ENCODE peak calls at places on chromosomes 11 and 22, in eight cellular contexts. Z is psoas muscle, P is pancreas, V is epithelial cell of esophagus, H is cardiac muscle cell, U is testis, X is mesothelial cell of epicardium, N is H1. T is an unnamed sample.

GRCh38 chr11:693887-694562 is 997 bp downstream of the DEAF1 start:
- DNase-seq in Z (no peak), P (peak), V (no peak), H (no peak), U (no peak), X (no peak), N (no peak), T (no peak)

GRCh38 chr11:86802146-86802545 is 1.8 kb downstream of the PRSS23 start:
- DNase-seq in Z (no peak), P (no peak), V (peak), H (no peak), U (no peak), X (no peak), N (no peak), T (peak)

GRCh38 chr11:118060081-118060661 is 16.7 kb upstream of the TMPRSS4 start:
- DNase-seq in Z (no peak), P (no peak), V (no peak), H (no peak), U (no peak), X (no peak), N (no peak), T (no peak)

GRCh38 chr11:100240051-100240450 is 447.0 kb upstream of the ARHGAP42 start:
- DNase-seq in Z (no peak), P (no peak), V (no peak), H (no peak), U (no peak), X (no peak), N (no peak), T (no peak)

GRCh38 chr11:21975242-21975641 is 217.6 kb upstream of the ANO5 start:
- DNase-seq in Z (no peak), P (no peak), V (no peak), H (no peak), U (no peak), X (no peak), N (no peak), T (no peak)

GRCh38 chr11:111582163-111582562 is 20.1 kb upstream of the SIK2 start:
- DNase-seq in Z (no peak), P (no peak), V (no peak), H (no peak), U (no peak), X (no peak), N (no peak), T (no peak)

GRCh38 chr11:120511804-120512726 is 517 bp downstream of the GRIK4 start:
- DNase-seq in Z (no peak), P (no peak), V (no peak), H (no peak), U (no peak), X (no peak), N (no peak), T (no peak)

GRCh38 chr11:133927690-133928627 is 28.8 kb downstream of the IGSF9B start:
- DNase-seq in Z (peak), P (peak), V (peak), H (peak), U (peak), X (no peak), N (peak), T (peak)

GRCh38 chr22:26194313-26194712 is 25.1 kb downstream of the SEZ6L start:
- DNase-seq in Z (no peak), P (no peak), V (no peak), H (no peak), U (no peak), X (no peak), N (no peak), T (no peak)

GRCh38 chr11:13335319-13335718 is 57.7 kb downstream of the BMAL1 start:
- DNase-seq in Z (peak), P (peak), V (peak), H (peak), U (peak), X (no peak), N (peak), T (peak)

GRCh38 chr11:48170176-48170839 is 46.3 kb upstream of the OR4B1 start:
- DNase-seq in Z (no peak), P (no peak), V (no peak), H (peak), U (no peak), X (no peak), N (no peak), T (no peak)

GRCh38 chr11:111335596-111335995 is 37.2 kb downstream of the POU2AF3 start:
- DNase-seq in Z (no peak), P (no peak), V (no peak), H (no peak), U (no peak), X (no peak), N (no peak), T (peak)

GRCh38 chr11:69655479-69656394 is 14.8 kb downstream of the CCND1 start:
- DNase-seq in Z (no peak), P (no peak), V (no peak), H (no peak), U (no peak), X (peak), N (peak), T (no peak)

GRCh38 chr11:113045146-113045545 is 83.9 kb downstream of the NCAM1 start:
- DNase-seq in Z (no peak), P (no peak), V (no peak), H (no peak), U (no peak), X (no peak), N (no peak), T (no peak)

GRCh38 chr22:30196141-30196866 is 50.3 kb downstream of the LIF start:
- DNase-seq in Z (peak), P (peak), V (peak), H (peak), U (peak), X (peak), N (peak), T (peak)

GRCh38 chr11:33557201-33557600 is 143.4 kb downstream of the C11orf91 start:
- DNase-seq in Z (no peak), P (no peak), V (peak), H (peak), U (no peak), X (no peak), N (no peak), T (peak)

GRCh38 chr11:13701506-13701905 is 33.0 kb downstream of the FAR1 start:
- DNase-seq in Z (no peak), P (no peak), V (no peak), H (no peak), U (no peak), X (no peak), N (no peak), T (no peak)

GRCh38 chr11:65663634-65664200 is 1.0 kb upstream of the RELA start:
- DNase-seq in Z (peak), P (no peak), V (peak), H (peak), U (peak), X (no peak), N (no peak), T (peak)

GRCh38 chr11:65661599-65662246 is 993 bp downstream of the RELA start:
- DNase-seq in Z (no peak), P (no peak), V (no peak), H (no peak), U (no peak), X (no peak), N (no peak), T (no peak)

GRCh38 chr11:65660038-65660437 is 2.7 kb downstream of the RELA start:
- DNase-seq in Z (no peak), P (no peak), V (no peak), H (no peak), U (no peak), X (no peak), N (no peak), T (no peak)

GRCh38 chr11:65662802-65663633 is at the start of gene RELA:
- DNase-seq in Z (peak), P (peak), V (peak), H (peak), U (peak), X (peak), N (peak), T (peak)

DNA sequence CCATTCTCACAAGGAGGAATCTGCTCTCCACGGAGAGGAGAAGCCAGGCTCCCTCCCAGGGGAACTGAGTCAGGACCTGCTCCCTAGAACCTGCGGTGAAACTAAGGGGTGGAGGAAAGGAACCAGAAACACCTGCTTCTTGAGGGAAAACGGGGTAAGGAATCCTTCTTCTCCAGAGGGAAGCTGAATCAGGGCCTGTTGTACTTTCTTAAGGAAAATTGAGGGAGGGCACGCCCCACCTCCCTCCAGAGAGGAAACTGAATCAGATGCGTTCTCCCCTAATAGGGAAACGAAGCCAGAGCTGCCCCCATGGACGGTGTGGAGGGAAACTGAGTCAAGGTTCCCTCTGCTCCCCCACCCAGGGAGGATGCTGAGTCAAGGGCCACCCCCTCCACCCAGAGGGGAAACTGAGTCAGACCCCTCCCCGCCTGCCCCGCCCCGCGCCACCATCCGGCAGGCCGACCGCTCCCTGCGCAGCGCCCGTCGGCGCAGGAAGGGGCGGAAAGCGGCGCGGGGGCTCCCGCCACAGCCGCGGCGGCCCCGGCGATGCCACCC is 392 bp downstream of the RELA start:
- DNase-seq in Z (no peak), P (peak), V (no peak), H (peak), U (no peak), X (no peak), N (no peak), T (peak)
- TF ChIP-seq CTCF in Z (no peak), P (no peak), V (no peak), H (no peak), U (no peak), X (no peak), N (no peak), T (no peak)

GRCh38 chr11:77471520-77472234 is 2.2 kb downstream of the PAK1 start:
- DNase-seq in Z (no peak), P (peak), V (peak), H (peak), U (peak), X (no peak), N (no peak), T (peak)
- TF ChIP-seq CTCF in Z (no peak), P (no peak), V (peak), H (peak), U (no peak), X (peak), N (peak), T (peak)

DNA sequence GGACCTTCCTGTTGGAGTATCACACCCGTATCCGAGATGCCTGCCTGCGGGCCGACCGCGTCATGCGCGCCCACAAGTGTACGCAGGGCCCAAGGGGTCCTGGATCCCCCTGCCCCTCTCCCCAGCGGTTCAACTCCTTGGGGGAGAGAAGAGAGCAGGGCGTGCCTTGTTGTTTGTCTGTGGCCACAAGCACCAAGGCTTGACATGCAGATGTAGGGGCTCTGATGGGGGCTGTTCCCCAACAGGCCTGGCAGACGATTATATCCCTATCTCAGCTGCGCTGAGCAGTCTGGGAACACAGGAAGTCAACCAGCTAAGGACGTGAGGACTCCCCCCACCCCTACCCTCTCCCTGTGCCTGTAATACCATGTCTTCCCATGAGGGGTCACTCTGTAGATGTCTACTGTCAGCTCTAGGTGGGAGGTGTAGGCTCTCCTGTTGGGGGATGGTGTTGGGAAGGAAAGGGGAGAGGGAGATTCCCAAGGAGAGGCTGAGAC is 6.8 kb downstream of the CFL1 start:
- DNase-seq in Z (no peak), P (no peak), V (no peak), H (peak), U (no peak), X (no peak), N (peak), T (no peak)
- TF ChIP-seq CTCF in Z (peak), P (no peak), V (peak), H (peak), U (no peak), X (peak), N (peak), T (peak)

GRCh38 chr11:9092085-9092484 is 686 bp upstream of the SCUBE2 start:
- DNase-seq in Z (no peak), P (no peak), V (no peak), H (no peak), U (no peak), X (no peak), N (no peak), T (no peak)

GRCh38 chr11:9092846-9093778 is 1.7 kb upstream of the SCUBE2 start:
- DNase-seq in Z (no peak), P (no peak), V (no peak), H (peak), U (no peak), X (no peak), N (no peak), T (no peak)

GRCh38 chr11:9094420-9094819 is 3.0 kb upstream of the SCUBE2 start:
- DNase-seq in Z (no peak), P (no peak), V (no peak), H (no peak), U (no peak), X (no peak), N (no peak), T (no peak)

GRCh38 chr11:9096427-9096826 is 5.0 kb upstream of the SCUBE2 start:
- DNase-seq in Z (no peak), P (no peak), V (no peak), H (no peak), U (no peak), X (no peak), N (no peak), T (no peak)

GRCh38 chr11:9095421-9095820 is 4.0 kb upstream of the SCUBE2 start:
- DNase-seq in Z (no peak), P (no peak), V (no peak), H (no peak), U (no peak), X (no peak), N (peak), T (no peak)
- TF ChIP-seq CTCF in Z (no peak), P (no peak), V (no peak), H (peak), U (no peak), X (no peak), N (peak), T (no peak)

DNA sequence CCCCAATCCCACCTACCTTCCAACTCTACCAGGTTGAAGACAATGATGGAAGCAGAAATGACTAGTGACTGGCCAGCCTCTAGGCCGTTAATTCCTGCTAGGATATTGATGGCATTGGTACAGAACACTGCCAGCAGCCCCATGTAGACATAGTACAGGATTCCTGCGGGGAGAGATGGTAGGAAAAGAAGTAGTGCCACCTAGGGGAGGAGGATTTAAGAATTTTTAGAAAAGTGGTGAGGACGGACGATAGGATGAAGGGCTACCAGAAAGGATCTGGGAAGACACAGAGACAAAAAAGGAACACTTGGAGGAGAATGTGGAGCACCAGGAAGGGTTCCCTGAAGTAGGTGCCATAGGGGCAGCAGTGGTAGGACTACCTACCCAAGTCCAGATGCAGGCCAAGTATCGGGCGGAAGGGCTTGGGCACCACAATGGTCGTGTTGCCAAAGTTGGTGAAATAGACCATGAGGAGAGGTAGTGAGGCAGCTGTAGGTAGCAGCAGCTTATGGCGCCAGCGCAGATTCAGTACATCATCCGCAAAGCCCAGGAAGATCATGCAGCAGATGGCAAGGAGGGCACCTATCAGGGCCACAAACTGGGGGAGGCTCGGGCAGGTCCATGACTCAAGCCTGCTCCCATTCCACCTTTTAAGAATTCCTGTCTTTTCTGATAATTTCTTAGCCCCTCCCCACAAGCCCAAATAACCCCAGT is 1.2 kb downstream of the DPAGT1 start:
- DNase-seq in Z (no peak), P (no peak), V (peak), H (peak), U (no peak), X (no peak), N (no peak), T (peak)
- TF ChIP-seq CTCF in Z (no peak), P (no peak), V (peak), H (peak), U (peak), X (no peak), N (peak), T (peak)

GRCh38 chr11:92861641-92862040 is 107.8 kb upstream of the MTNR1B start:
- DNase-seq in Z (no peak), P (no peak), V (no peak), H (no peak), U (no peak), X (no peak), N (no peak), T (no peak)
- TF ChIP-seq CTCF in Z (no peak), P (no peak), V (no peak), H (no peak), U (no peak), X (no peak), N (peak), T (no peak)

DNA sequence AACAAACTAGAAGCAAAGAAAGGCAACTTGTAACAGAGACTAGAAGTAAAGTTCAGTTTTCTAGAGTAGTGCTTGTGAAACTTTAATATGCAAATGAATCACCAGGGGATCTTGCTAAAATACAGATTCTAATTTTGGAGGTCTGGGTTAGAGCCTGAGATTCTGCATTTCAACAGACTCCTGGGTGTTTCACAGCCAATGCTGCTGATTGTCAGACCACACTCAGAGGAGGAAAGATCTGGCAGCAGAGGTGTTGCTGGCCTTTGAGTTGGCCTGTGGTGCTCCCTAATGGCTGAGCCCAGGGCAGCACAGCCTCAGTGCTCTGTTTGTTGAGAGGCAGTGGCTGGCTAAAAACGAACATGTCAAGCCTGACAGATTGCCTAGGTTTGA is 5.4 kb downstream of the CRY2 start:
- DNase-seq in Z (no peak), P (no peak), V (no peak), H (no peak), U (no peak), X (no peak), N (no peak), T (no peak)
- TF ChIP-seq CTCF in Z (no peak), P (no peak), V (no peak), H (no peak), U (no peak), X (no peak), N (peak), T (no peak)